ENCODE peak calls at places on chromosomes 16 and 17, in six cellular contexts. P is uterus; X is CD8-positive, alpha-beta T cell; Z is AG04450; D is spleen; G is stomach. U is an unnamed sample.

GRCh38 chr16:8716592-8716991 is 42.2 kb downstream of the ABAT start:
- DNase-seq in P (no peak), X (no peak), Z (no peak), D (no peak), G (no peak), U (no peak)

GRCh38 chr16:19348578-19349315 is 63.2 kb downstream of the CLEC19A start:
- DNase-seq in P (no peak), X (no peak), Z (no peak), D (no peak), G (peak), U (no peak)

GRCh38 chr16:72569677-72570076 is 397.7 kb upstream of the PMFBP1 start:
- DNase-seq in P (no peak), X (no peak), Z (no peak), D (no peak), G (no peak), U (no peak)

GRCh38 chr16:23387666-23388065 is 65.3 kb downstream of the COG7 start:
- DNase-seq in P (no peak), X (no peak), Z (no peak), D (no peak), G (no peak), U (no peak)

GRCh38 chr17:8300629-8301242 is 5.5 kb upstream of the SLC25A35 start:
- DNase-seq in P (peak), X (peak), Z (no peak), D (peak), G (peak), U (peak)

GRCh38 chr17:10772425-10773380 is 31.2 kb downstream of the TMEM238L start:
- DNase-seq in P (no peak), X (no peak), Z (no peak), D (no peak), G (peak), U (no peak)

GRCh38 chr17:43840814-43841213 is 6.2 kb upstream of the CD300LG start:
- DNase-seq in P (no peak), X (no peak), Z (no peak), D (no peak), G (no peak), U (no peak)

GRCh38 chr17:60168654-60169053 is 18.9 kb downstream of the CA4 start:
- DNase-seq in P (no peak), X (no peak), Z (no peak), D (no peak), G (no peak), U (no peak)

GRCh38 chr17:59355695-59356323 is 24.4 kb downstream of the YPEL2 start:
- DNase-seq in P (no peak), X (no peak), Z (no peak), D (no peak), G (no peak), U (no peak)

GRCh38 chr16:1512174-1512573 is 19.0 kb downstream of the TELO2 start:
- DNase-seq in P (no peak), X (peak), Z (no peak), D (no peak), G (no peak), U (no peak)

GRCh38 chr17:21278304-21279197 is 6.0 kb upstream of the MAP2K3 start:
- DNase-seq in P (no peak), X (peak), Z (no peak), D (peak), G (peak), U (peak)

GRCh38 chr16:19589771-19590302 is 34.3 kb downstream of the VPS35L start:
- DNase-seq in P (no peak), X (no peak), Z (peak), D (no peak), G (no peak), U (no peak)

GRCh38 chr16:47058295-47059086 is 85.0 kb upstream of the DNAJA2 start:
- DNase-seq in P (no peak), X (no peak), Z (no peak), D (peak), G (no peak), U (no peak)

GRCh38 chr17:32281011-32281451 is 15.4 kb downstream of the RHBDL3 start:
- DNase-seq in P (no peak), X (no peak), Z (no peak), D (no peak), G (peak), U (peak)

GRCh38 chr17:80192268-80192667 is 22.4 kb downstream of the CARD14 start:
- DNase-seq in P (no peak), X (no peak), Z (no peak), D (peak), G (no peak), U (no peak)

GRCh38 chr16:83402969-83403368 is 404.8 kb upstream of the HSBP1 start:
- DNase-seq in P (no peak), X (no peak), Z (no peak), D (no peak), G (no peak), U (no peak)

GRCh38 chr16:70701998-70702397 is 16.1 kb upstream of the MTSS2 start:
- DNase-seq in P (no peak), X (no peak), Z (no peak), D (no peak), G (no peak), U (no peak)

GRCh38 chr16:53744449-53744848 is 40.5 kb downstream of the FTO start:
- DNase-seq in P (no peak), X (peak), Z (no peak), D (peak), G (no peak), U (no peak)

GRCh38 chr17:1460233-1460632 is 4.2 kb upstream of the CRK start:
- DNase-seq in P (peak), X (peak), Z (no peak), D (no peak), G (peak), U (peak)

GRCh38 chr17:65544658-65545057 is 16.8 kb downstream of the AXIN2 start:
- DNase-seq in P (no peak), X (no peak), Z (no peak), D (peak), G (no peak), U (no peak)

GRCh38 chr17:65539867-65540266 is 21.6 kb downstream of the AXIN2 start:
- DNase-seq in P (no peak), X (no peak), Z (no peak), D (peak), G (no peak), U (no peak)

GRCh38 chr17:65541453-65541852 is 20.0 kb downstream of the AXIN2 start:
- DNase-seq in P (no peak), X (no peak), Z (no peak), D (no peak), G (no peak), U (no peak)

GRCh38 chr17:65542067-65542466 is 19.4 kb downstream of the AXIN2 start:
- DNase-seq in P (no peak), X (no peak), Z (no peak), D (no peak), G (no peak), U (no peak)

GRCh38 chr17:65542595-65542994 is 18.9 kb downstream of the AXIN2 start:
- DNase-seq in P (no peak), X (no peak), Z (no peak), D (no peak), G (no peak), U (no peak)
- H3K27ac ChIP-seq in P (no peak), X (no peak), Z (no peak), D (no peak), G (no peak), U (no peak)

GRCh38 chr17:16261049-16261448 is 44.0 kb downstream of the PIGL start:
- DNase-seq in P (no peak), X (no peak), Z (no peak), D (no peak), G (no peak), U (no peak)
- H3K27ac ChIP-seq in P (no peak), X (no peak), Z (no peak), D (no peak), G (no peak), U (no peak)

DNA sequence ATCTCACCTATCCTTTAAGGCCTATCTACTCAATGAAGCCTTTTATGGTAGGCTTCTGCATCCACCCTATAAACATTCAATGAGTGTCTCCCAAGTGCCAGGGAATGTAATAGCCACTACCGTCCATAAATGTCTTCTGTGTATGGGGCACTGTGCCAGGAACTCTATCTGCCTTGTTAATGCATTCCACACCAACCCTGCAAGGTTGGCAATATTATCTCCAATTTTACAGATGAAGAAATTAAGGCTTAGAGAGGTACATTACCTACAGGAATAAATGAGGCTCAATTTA is 20.0 kb downstream of the MAP3K14 start:
- DNase-seq in P (no peak), X (no peak), Z (no peak), D (no peak), G (no peak), U (no peak)
- H3K27ac ChIP-seq in P (no peak), X (no peak), Z (no peak), D (peak), G (peak), U (no peak)

GRCh38 chr16:24986512-24987303 is 28.5 kb downstream of the ARHGAP17 start:
- DNase-seq in P (no peak), X (no peak), Z (no peak), D (no peak), G (no peak), U (no peak)

GRCh38 chr16:24980077-24980793 is 34.9 kb downstream of the ARHGAP17 start:
- DNase-seq in P (no peak), X (no peak), Z (no peak), D (peak), G (no peak), U (no peak)

GRCh38 chr16:24984101-24984500 is 31.1 kb downstream of the ARHGAP17 start:
- DNase-seq in P (no peak), X (no peak), Z (no peak), D (no peak), G (no peak), U (no peak)

GRCh38 chr16:24984903-24985675 is 30.1 kb downstream of the ARHGAP17 start:
- DNase-seq in P (no peak), X (no peak), Z (no peak), D (no peak), G (no peak), U (no peak)

GRCh38 chr16:24983521-24983920 is 31.6 kb downstream of the ARHGAP17 start:
- DNase-seq in P (no peak), X (no peak), Z (no peak), D (no peak), G (no peak), U (no peak)
- H3K27ac ChIP-seq in P (peak), X (no peak), Z (no peak), D (peak), G (peak), U (peak)

GRCh38 chr17:48928876-48929811 is 15.5 kb downstream of the SNF8 start:
- DNase-seq in P (no peak), X (no peak), Z (no peak), D (peak), G (no peak), U (no peak)

GRCh38 chr17:48930435-48930873 is 14.2 kb downstream of the SNF8 start:
- DNase-seq in P (no peak), X (no peak), Z (no peak), D (no peak), G (no peak), U (no peak)

GRCh38 chr17:48929812-48930165 is 14.9 kb downstream of the SNF8 start:
- DNase-seq in P (no peak), X (no peak), Z (no peak), D (no peak), G (no peak), U (no peak)

GRCh38 chr17:48925991-48926342 is 17.8 kb downstream of the UBE2Z start:
- DNase-seq in P (no peak), X (no peak), Z (no peak), D (peak), G (no peak), U (no peak)

GRCh38 chr17:48927978-48928716 is 16.5 kb downstream of the SNF8 start:
- DNase-seq in P (no peak), X (no peak), Z (no peak), D (peak), G (no peak), U (no peak)
- H3K27ac ChIP-seq in P (no peak), X (no peak), Z (no peak), D (no peak), G (no peak), U (no peak)

DNA sequence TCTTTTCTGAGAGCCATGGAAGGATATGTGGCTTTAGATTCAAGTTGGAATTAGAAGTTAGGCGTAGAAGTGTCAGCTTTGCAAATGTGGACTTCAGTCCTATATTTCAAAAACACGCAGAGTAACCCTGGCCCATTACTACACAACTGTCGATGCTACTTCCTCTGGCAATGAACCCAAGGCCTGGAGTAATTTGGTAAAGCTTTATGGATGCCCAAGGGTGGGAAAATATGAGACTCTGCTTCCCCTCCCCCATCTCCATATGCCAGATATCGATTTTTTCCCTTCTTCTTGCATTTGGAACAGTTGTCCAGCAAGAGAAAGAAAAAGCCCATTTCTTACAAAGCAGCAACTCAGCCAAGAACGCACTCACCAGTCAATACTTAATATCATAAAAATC is 2.9 kb upstream of the MAP1LC3B start:
- DNase-seq in P (no peak), X (no peak), Z (no peak), D (no peak), G (no peak), U (no peak)
- H3K27ac ChIP-seq in P (peak), X (no peak), Z (no peak), D (peak), G (peak), U (no peak)

DNA sequence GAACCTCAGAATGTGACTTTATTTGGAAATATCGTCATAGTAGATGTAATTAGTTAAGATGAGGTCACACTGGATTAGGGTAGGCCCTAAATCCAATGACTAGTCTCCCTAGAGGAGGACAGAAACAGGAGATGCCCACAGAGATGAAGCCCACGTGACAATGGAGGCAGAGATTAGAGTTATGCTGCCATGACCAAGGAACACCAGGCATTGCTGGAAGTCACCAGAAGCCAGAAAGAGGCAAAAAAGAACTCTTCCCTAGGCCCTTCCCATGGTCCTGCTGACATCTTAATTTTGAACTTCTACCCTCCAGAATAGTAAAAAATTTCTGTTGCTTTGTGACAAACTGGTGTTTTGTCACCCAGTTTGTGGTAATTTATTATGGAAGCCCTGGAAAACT is 49.6 kb downstream of the IKZF3 start:
- DNase-seq in P (no peak), X (no peak), Z (no peak), D (no peak), G (no peak), U (no peak)
- H3K27ac ChIP-seq in P (no peak), X (no peak), Z (no peak), D (peak), G (no peak), U (no peak)

GRCh38 chr17:34203018-34203646 is 52.0 kb upstream of the CCL2 start:
- DNase-seq in P (peak), X (no peak), Z (no peak), D (no peak), G (no peak), U (no peak)

GRCh38 chr17:34199932-34200534 is 55.1 kb upstream of the CCL2 start:
- DNase-seq in P (peak), X (peak), Z (peak), D (peak), G (peak), U (peak)

GRCh38 chr17:34199449-34199848 is 55.6 kb upstream of the CCL2 start:
- DNase-seq in P (no peak), X (no peak), Z (no peak), D (no peak), G (no peak), U (no peak)

GRCh38 chr17:34201225-34201624 is 53.9 kb upstream of the CCL2 start:
- DNase-seq in P (no peak), X (no peak), Z (no peak), D (no peak), G (no peak), U (no peak)

GRCh38 chr17:34201767-34202166 is 53.3 kb upstream of the CCL2 start:
- DNase-seq in P (no peak), X (no peak), Z (no peak), D (no peak), G (no peak), U (no peak)
- H3K27ac ChIP-seq in P (no peak), X (no peak), Z (no peak), D (no peak), G (no peak), U (no peak)

U was measured in lung.